ENCODE peak calls at places on chromosomes 1 and 21, in five cellular contexts. Q is activated CD4-positive, alpha-beta T cell treated with anti-CD3 and anti-CD28 coated beads, Interleukin-2, amount 50 U/mL, for 4 hours; K is NCI-H82; L is kidney; Y is GM04504. R is an unnamed sample.

GRCh38 chr1:96559181-96559580 is 162.4 kb upstream of the PTBP2 start:
- DNase-seq in K (no peak), L (no peak), Q (no peak), Y (no peak), R (no peak)

GRCh38 chr1:72006092-72006491 is 276.2 kb downstream of the NEGR1 start:
- DNase-seq in Y (no peak), Q (no peak), L (no peak), K (no peak), R (no peak)

GRCh38 chr1:209172286-209172685 is 411.2 kb upstream of the CAMK1G start:
- DNase-seq in Q (no peak), L (no peak), K (no peak), Y (no peak), R (no peak)

GRCh38 chr1:9145714-9146113 is 16.8 kb upstream of the GPR157 start:
- DNase-seq in Q (no peak), L (peak; percentile 22), Y (no peak), K (no peak), R (peak; percentile 35)

GRCh38 chr1:41713557-41714327 is 205.0 kb downstream of the HIVEP3 start:
- DNase-seq in Y (peak; percentile 76), Q (no peak), L (no peak), K (peak; percentile 78), R (peak; percentile 38)

GRCh38 chr1:89910780-89911179 is 84.1 kb upstream of the ZNF326 start:
- DNase-seq in L (no peak), Y (peak; percentile 50), K (no peak), Q (no peak), R (no peak)

GRCh38 chr1:30123896-30124295 is 599.5 kb downstream of the MATN1 start:
- DNase-seq in K (no peak), Y (no peak), L (no peak), Q (no peak), R (no peak)

GRCh38 chr1:113451710-113452109 is 61.4 kb downstream of the MAGI3 start:
- DNase-seq in Y (no peak), Q (no peak), K (no peak), L (no peak), R (no peak)

GRCh38 chr1:222539951-222540597 is 7.8 kb downstream of the HHIPL2 start:
- DNase-seq in Y (no peak), K (no peak), L (no peak), Q (no peak), R (no peak)

GRCh38 chr1:30405081-30405480 is 318.3 kb downstream of the MATN1 start:
- DNase-seq in Q (no peak), L (no peak), Y (no peak), K (no peak), R (peak; percentile 42)

GRCh38 chr1:65148548-65149390 is 766 bp downstream of the AK4 start:
- DNase-seq in Y (no peak), K (peak; percentile 79), L (peak; percentile 78), Q (peak; percentile 13), R (peak; percentile 90)

GRCh38 chr1:212915245-212916091 is 34.9 kb upstream of the VASH2 start:
- DNase-seq in K (peak; percentile 84), L (no peak), Q (no peak), Y (no peak), R (no peak)

GRCh38 chr1:58779837-58780585 is 3.8 kb downstream of the JUN start:
- DNase-seq in L (no peak), Y (no peak), K (peak; percentile 54), Q (no peak), R (no peak)

GRCh38 chr21:34534522-34534921 is 22.5 kb upstream of the KCNE1 start:
- DNase-seq in Y (no peak), L (no peak), K (no peak), Q (no peak), R (no peak)

GRCh38 chr1:87906078-87906477 is 577.4 kb downstream of the LMO4 start:
- DNase-seq in K (no peak), Y (no peak), Q (no peak), L (no peak), R (no peak)

GRCh38 chr1:34162852-34163766 is 1.9 kb downstream of the CSMD2 start:
- DNase-seq in L (peak; percentile 89), K (peak; percentile 89), Y (peak; percentile 58), Q (no peak), R (peak; percentile 94)

GRCh38 chr1:36109041-36109679 is 15.9 kb downstream of the COL8A2 start:
- DNase-seq in Y (no peak), Q (no peak), K (no peak), L (peak; percentile 59), R (no peak)

GRCh38 chr21:42386034-42386591 is 9.7 kb downstream of the TMPRSS3 start:
- DNase-seq in K (no peak), L (no peak), Q (no peak), Y (no peak), R (peak; percentile 54)

GRCh38 chr1:30952098-30952497 is 43.5 kb upstream of the SDC3 start:
- DNase-seq in Q (no peak), L (no peak), Y (no peak), K (no peak), R (no peak)

GRCh38 chr1:229563701-229564100 is 5.2 kb upstream of the ABCB10 start:
- DNase-seq in Y (no peak), K (no peak), Q (no peak), L (no peak), R (no peak)

GRCh38 chr1:207002731-207003146 is 29.8 kb downstream of the C1orf116 start:
- DNase-seq in Y (no peak), K (no peak), Q (no peak), L (no peak), R (no peak)

R was measured in posterior vena cava.